ENCODE peak calls at places on chromosomes 1 and 21, in seven cellular contexts. C is PC-9; Z is NCI-H524; J is retina; E is activated gamma-delta T cell treated with anti-CD3 and anti-CD28 coated beads, Interleukin-2, amount 50 U/mL, for 16 hours; G is NCI-H510A; M is psoas muscle. P is an unnamed sample.

GRCh38 chr1:1058088-1058905 is 15.8 kb downstream of the RNF223 start:
- DNase-seq in E (no peak), C (no peak), Z (no peak), J (no peak), M (no peak), G (no peak), P (no peak)

GRCh38 chr1:231808990-231809389 is 182.4 kb downstream of the DISC1 start:
- DNase-seq in C (no peak), E (no peak), Z (peak), G (no peak), M (no peak), J (no peak), P (no peak)

GRCh38 chr1:223761416-223761815 is 49.1 kb downstream of the CAPN2 start:
- DNase-seq in E (no peak), C (no peak), M (no peak), G (no peak), J (no peak), Z (no peak), P (no peak)

GRCh38 chr1:41767534-41767933 is 151.2 kb downstream of the HIVEP3 start:
- DNase-seq in E (no peak), Z (no peak), J (no peak), M (no peak), G (no peak), C (no peak), P (no peak)

GRCh38 chr1:68975534-68975933 is 478.7 kb upstream of the DEPDC1 start:
- DNase-seq in M (no peak), E (no peak), C (peak), Z (no peak), J (peak), G (no peak), P (no peak)

GRCh38 chr1:228004331-228004871 is 2.4 kb upstream of the WNT3A start:
- DNase-seq in M (no peak), E (no peak), G (no peak), C (peak), J (peak), Z (peak), P (no peak)

GRCh38 chr1:23745515-23745914 is 2.2 kb downstream of the ELOA start:
- DNase-seq in E (no peak), J (no peak), C (no peak), G (no peak), Z (peak), M (no peak), P (no peak)

GRCh38 chr1:71093938-71094337 is 13.1 kb upstream of the ZRANB2 start:
- DNase-seq in J (no peak), Z (peak), M (no peak), E (no peak), C (no peak), G (no peak), P (no peak)

GRCh38 chr1:4308826-4309225 is 345.6 kb upstream of the AJAP1 start:
- DNase-seq in Z (no peak), C (no peak), M (no peak), E (no peak), G (no peak), J (no peak), P (no peak)

GRCh38 chr1:119779869-119780356 is 11.2 kb upstream of the HMGCS2 start:
- DNase-seq in G (peak), M (no peak), C (peak), E (no peak), Z (no peak), J (no peak), P (no peak)

GRCh38 chr1:68046885-68047658 is 3.4 kb downstream of the DIRAS3 start:
- DNase-seq in C (no peak), Z (no peak), E (no peak), M (no peak), G (no peak), J (peak), P (no peak)

GRCh38 chr1:24294228-24294672 is 24.9 kb upstream of the GRHL3 start:
- DNase-seq in E (no peak), C (peak), G (no peak), J (no peak), Z (no peak), M (no peak), P (no peak)

GRCh38 chr1:104765115-104765514 is 1015.4 kb downstream of the AMY1C start:
- DNase-seq in C (no peak), E (no peak), Z (no peak), M (no peak), J (no peak), G (no peak), P (no peak)

GRCh38 chr1:244971524-244972216 is 107.3 kb upstream of the HNRNPU start:
- DNase-seq in C (no peak), Z (peak), G (no peak), E (no peak), M (no peak), J (no peak), P (no peak)

GRCh38 chr21:27561116-27561515 is 594.2 kb upstream of the ADAMTS5 start:
- DNase-seq in J (no peak), G (no peak), Z (no peak), E (no peak), C (no peak), M (peak), P (no peak)

GRCh38 chr1:234998174-234998741 is 130.4 kb downstream of the TOMM20 start:
- DNase-seq in J (no peak), C (peak), E (no peak), M (peak), Z (no peak), G (no peak), P (no peak)

GRCh38 chr21:24870633-24871032 is 736.6 kb downstream of the MRPL39 start:
- DNase-seq in G (no peak), E (no peak), C (no peak), J (no peak), Z (no peak), M (no peak), P (no peak)

GRCh38 chr21:43726686-43727570 is 8.0 kb downstream of the PDXK start:
- DNase-seq in G (no peak), Z (no peak), C (no peak), E (no peak), M (peak), J (no peak), P (no peak)

GRCh38 chr1:16971330-16972209 is 8.8 kb downstream of the MFAP2 start:
- DNase-seq in Z (peak), E (no peak), C (no peak), J (no peak), G (peak), M (no peak), P (no peak)

GRCh38 chr1:226873771-226874578 is 3.6 kb downstream of the PSEN2 start:
- DNase-seq in E (no peak), M (no peak), Z (no peak), J (no peak), C (no peak), G (no peak), P (no peak)

GRCh38 chr1:203926025-203926540 is 64.7 kb downstream of the SNRPE start:
- DNase-seq in G (no peak), Z (no peak), E (no peak), J (no peak), C (peak), M (no peak), P (no peak)

GRCh38 chr1:114757455-114758250 is at the start of gene CSDE1:
- DNase-seq in J (peak), Z (peak), M (peak), G (peak), C (peak), E (peak), P (peak)

GRCh38 chr1:51636765-51637522 is 20.1 kb downstream of the OSBPL9 start:
- DNase-seq in J (no peak), G (no peak), C (peak), Z (no peak), M (peak), E (no peak), P (no peak)

GRCh38 chr1:234599617-234600417 is 10.2 kb downstream of the IRF2BP2 start:
- DNase-seq in C (peak), E (peak), G (peak), J (peak), Z (peak), M (peak), P (peak)

GRCh38 chr1:182227864-182228547 is 163.6 kb downstream of the GLUL start:
- DNase-seq in G (peak), E (no peak), J (no peak), C (peak), Z (no peak), M (no peak), P (no peak)

GRCh38 chr1:151639466-151639865 is 27.6 kb downstream of the SNX27 start:
- DNase-seq in E (no peak), M (no peak), J (no peak), Z (no peak), C (no peak), G (no peak), P (no peak)

P was measured in posterior cingulate gyrus.